ENCODE peak calls at places on chromosomes 7 and 10, in five cellular contexts. One of them, this sample, is unnamed. For H4K20me1, the result is how much of the 10 kb centered on the place peaks cover.

GRCh38 chr7:24860611-24861010 is 103.3 kb upstream of the GSDME start:
- DNase-seq in K562: no peak
- DNase-seq in HCT116: no peak
- DNase-seq in H1: no peak
- DNase-seq in GM12878: no peak
- DNase-seq in this sample: no peak

GRCh38 chr7:142908290-142908689 is 22.7 kb upstream of the TRPV6 start:
- DNase-seq in HCT116: no peak
- DNase-seq in H1: no peak
- DNase-seq in K562: no peak
- DNase-seq in GM12878: no peak
- DNase-seq in this sample: no peak

GRCh38 chr7:26049081-26049480 is 102.9 kb upstream of the NFE2L3 start:
- DNase-seq in K562: no peak
- DNase-seq in HCT116: no peak
- DNase-seq in GM12878: no peak
- DNase-seq in H1: no peak
- DNase-seq in this sample: no peak

GRCh38 chr7:43458746-43459337 is 124.1 kb upstream of the STK17A start:
- DNase-seq in GM12878: no peak
- DNase-seq in H1: no peak
- DNase-seq in K562: no peak
- DNase-seq in HCT116: no peak
- DNase-seq in this sample: no peak

GRCh38 chr10:69160809-69161225 is 19.2 kb upstream of the SUPV3L1 start:
- DNase-seq in HCT116: no peak
- DNase-seq in K562: no peak
- DNase-seq in GM12878: no peak
- DNase-seq in H1: no peak
- DNase-seq in this sample: no peak

GRCh38 chr10:71213127-71213616 is 802 bp downstream of the UNC5B start:
- DNase-seq in K562: peak
- DNase-seq in GM12878: no peak
- DNase-seq in H1: no peak
- DNase-seq in HCT116: peak
- DNase-seq in this sample: no peak

GRCh38 chr7:40463449-40463848 is 328.6 kb downstream of the SUGCT start:
- DNase-seq in GM12878: no peak
- DNase-seq in H1: no peak
- DNase-seq in K562: no peak
- DNase-seq in HCT116: no peak
- DNase-seq in this sample: no peak

GRCh38 chr10:35495521-35496238 is 109.5 kb upstream of the GJD4 start:
- DNase-seq in K562: no peak
- DNase-seq in HCT116: no peak
- DNase-seq in H1: no peak
- DNase-seq in GM12878: no peak
- DNase-seq in this sample: peak

GRCh38 chr7:27808626-27809025 is 68.7 kb downstream of the TAX1BP1 start:
- DNase-seq in HCT116: no peak
- DNase-seq in H1: no peak
- DNase-seq in GM12878: no peak
- DNase-seq in K562: no peak
- DNase-seq in this sample: no peak

GRCh38 chr10:4283841-4284610 is 499.0 kb upstream of the KLF6 start:
- DNase-seq in GM12878: no peak
- DNase-seq in HCT116: no peak
- DNase-seq in H1: no peak
- DNase-seq in K562: no peak
- DNase-seq in this sample: no peak

GRCh38 chr10:89393898-89394297 is 1.5 kb downstream of the IFIT1 start:
- DNase-seq in K562: no peak
- DNase-seq in GM12878: no peak
- DNase-seq in H1: no peak
- DNase-seq in HCT116: no peak
- DNase-seq in this sample: no peak

GRCh38 chr10:83764681-83765080 is 374.6 kb upstream of the GHITM start:
- DNase-seq in K562: no peak
- DNase-seq in H1: no peak
- DNase-seq in GM12878: no peak
- DNase-seq in HCT116: no peak
- DNase-seq in this sample: no peak

GRCh38 chr7:80078159-80078731 is 56.4 kb upstream of the GNAI1 start:
- DNase-seq in H1: no peak
- DNase-seq in GM12878: no peak
- DNase-seq in HCT116: no peak
- DNase-seq in K562: no peak
- DNase-seq in this sample: no peak

GRCh38 chr10:6583447-6583846 is 3.4 kb upstream of the PRKCQ start:
- DNase-seq in GM12878: no peak
- DNase-seq in K562: peak
- DNase-seq in HCT116: no peak
- DNase-seq in H1: no peak
- DNase-seq in this sample: no peak

GRCh38 chr10:44965651-44966097 is 6.1 kb downstream of the RASSF4 start:
- DNase-seq in H1: no peak
- DNase-seq in HCT116: no peak
- DNase-seq in K562: no peak
- DNase-seq in GM12878: no peak
- DNase-seq in this sample: no peak

GRCh38 chr10:46077141-46077554 is 31.1 kb upstream of the MSMB start:
- DNase-seq in H1: no peak
- DNase-seq in HCT116: no peak
- DNase-seq in GM12878: no peak
- DNase-seq in K562: no peak
- DNase-seq in this sample: no peak

GRCh38 chr7:23594879-23595604 is 2.1 kb upstream of the CCDC126 start:
- DNase-seq in K562: peak
- DNase-seq in H1: no peak
- DNase-seq in GM12878: peak
- DNase-seq in HCT116: peak
- DNase-seq in this sample: peak

GRCh38 chr7:485188-486081 is 34.2 kb downstream of the PDGFA start:
- DNase-seq in K562: no peak
- DNase-seq in H1: no peak
- DNase-seq in HCT116: no peak
- DNase-seq in GM12878: no peak
- DNase-seq in this sample: no peak

GRCh38 chr7:82534687-82535086 is 91.1 kb upstream of the CACNA2D1 start:
- DNase-seq in HCT116: peak
- DNase-seq in K562: no peak
- DNase-seq in H1: no peak
- DNase-seq in GM12878: no peak
- DNase-seq in this sample: no peak

GRCh38 chr7:2646680-2647571 is 15.1 kb downstream of the TTYH3 start:
- DNase-seq in GM12878: no peak
- DNase-seq in HCT116: peak
- DNase-seq in H1: no peak
- DNase-seq in K562: peak
- DNase-seq in this sample: no peak

GRCh38 chr10:4011136-4011812 is 226.3 kb upstream of the KLF6 start:
- DNase-seq in K562: no peak
- DNase-seq in HCT116: no peak
- DNase-seq in GM12878: no peak
- DNase-seq in H1: no peak
- DNase-seq in this sample: no peak

GRCh38 chr7:34133983-34134782 is 228.8 kb downstream of the BMPER start:
- DNase-seq in K562: peak
- DNase-seq in H1: peak
- DNase-seq in GM12878: no peak
- DNase-seq in HCT116: peak
- DNase-seq in this sample: peak

GRCh38 chr7:831596-832291 is 532 bp upstream of the SUN1 start:
- DNase-seq in HCT116: peak
- DNase-seq in GM12878: peak
- DNase-seq in H1: no peak
- DNase-seq in K562: peak
- DNase-seq in this sample: peak

GRCh38 chr7:116552616-116553015 is 27.8 kb downstream of the CAV1 start:
- DNase-seq in GM12878: no peak
- DNase-seq in H1: no peak
- DNase-seq in K562: no peak
- DNase-seq in HCT116: peak
- DNase-seq in this sample: no peak

GRCh38 chr10:77909755-77910375 is 16.7 kb downstream of the DLG5 start:
- DNase-seq in GM12878: no peak
- DNase-seq in K562: peak
- DNase-seq in H1: no peak
- DNase-seq in HCT116: no peak
- DNase-seq in this sample: peak

GRCh38 chr10:129962092-129962494 is 2.0 kb downstream of the EBF3 start:
- DNase-seq in K562: no peak
- DNase-seq in HCT116: no peak
- DNase-seq in GM12878: no peak
- DNase-seq in H1: no peak
- DNase-seq in this sample: no peak

GRCh38 chr7:37826825-37827224 is 21.6 kb upstream of the NME8 start:
- DNase-seq in K562: no peak
- DNase-seq in HCT116: no peak
- DNase-seq in GM12878: no peak
- DNase-seq in H1: no peak
- DNase-seq in this sample: no peak

GRCh38 chr7:911791-912480 is 35.6 kb downstream of the GET4 start:
- DNase-seq in GM12878: no peak
- DNase-seq in HCT116: no peak
- DNase-seq in K562: no peak
- DNase-seq in H1: no peak
- DNase-seq in this sample: no peak

GRCh38 chr10:21978191-21978862 is 25.2 kb downstream of the DNAJC1 start:
- DNase-seq in H1: no peak
- DNase-seq in GM12878: no peak
- DNase-seq in K562: no peak
- DNase-seq in HCT116: no peak
- DNase-seq in this sample: no peak

GRCh38 chr10:102322914-102323313 is 72.6 kb upstream of the NFKB2 start:
- DNase-seq in H1: no peak
- DNase-seq in GM12878: no peak
- DNase-seq in HCT116: no peak
- DNase-seq in K562: no peak
- DNase-seq in this sample: no peak

GRCh38 chr10:127905623-127906261 is 1.2 kb upstream of the PTPRE start:
- DNase-seq in H1: no peak
- DNase-seq in K562: no peak
- DNase-seq in GM12878: no peak
- DNase-seq in HCT116: no peak
- DNase-seq in this sample: no peak

GRCh38 chr7:140745654-140746053 is 49.1 kb downstream of the NDUFB2 start:
- DNase-seq in HCT116: no peak
- DNase-seq in K562: no peak
- DNase-seq in H1: no peak
- DNase-seq in GM12878: no peak
- DNase-seq in this sample: no peak

GRCh38 chr7:78620931-78621330 is 822.4 kb downstream of the PHTF2 start:
- DNase-seq in H1: peak
- DNase-seq in GM12878: no peak
- DNase-seq in K562: no peak
- DNase-seq in HCT116: no peak
- DNase-seq in this sample: peak

GRCh38 chr7:69967152-69967591 is 368.9 kb downstream of the AUTS2 start:
- DNase-seq in HCT116: no peak
- DNase-seq in GM12878: no peak
- DNase-seq in K562: no peak
- DNase-seq in H1: no peak
- DNase-seq in this sample: no peak

GRCh38 chr10:131238669-131239280 is 72.7 kb downstream of the TCERG1L start:
- DNase-seq in GM12878: no peak
- DNase-seq in HCT116: no peak
- DNase-seq in K562: no peak
- DNase-seq in H1: no peak
- DNase-seq in this sample: no peak

GRCh38 chr7:27349621-27350020 is 107.0 kb downstream of the EVX1 start:
- DNase-seq in K562: no peak
- DNase-seq in H1: no peak
- DNase-seq in GM12878: no peak
- DNase-seq in HCT116: no peak
- DNase-seq in this sample: no peak

GRCh38 chr7:107207459-107207858 is 38.7 kb downstream of the HBP1 start:
- DNase-seq in K562: no peak
- DNase-seq in GM12878: no peak
- DNase-seq in H1: no peak
- DNase-seq in HCT116: no peak
- DNase-seq in this sample: no peak

GRCh38 chr10:60820093-60820769 is 42.0 kb downstream of the CDK1 start:
- DNase-seq in HCT116: no peak
- DNase-seq in K562: no peak
- DNase-seq in GM12878: peak
- DNase-seq in H1: no peak
- DNase-seq in this sample: no peak

GRCh38 chr7:127598318-127598717 is 4.8 kb downstream of the FSCN3 start:
- DNase-seq in GM12878: no peak
- DNase-seq in H1: no peak
- DNase-seq in HCT116: peak
- DNase-seq in K562: peak
- DNase-seq in this sample: peak

GRCh38 chr7:66356277-66356721 is 151.2 kb downstream of the TPST1 start:
- DNase-seq in H1: no peak
- DNase-seq in HCT116: peak
- DNase-seq in K562: no peak
- DNase-seq in GM12878: no peak
- DNase-seq in this sample: no peak

GRCh38 chr7:98559958-98560357 is 57.1 kb upstream of the NPTX2 start:
- DNase-seq in K562: peak
- DNase-seq in GM12878: no peak
- DNase-seq in HCT116: no peak
- DNase-seq in H1: peak
- DNase-seq in this sample: no peak
- TF ChIP-seq SRF in K562: no peak
- TF ChIP-seq SRF in GM12878: no peak
- TF ChIP-seq SRF in HCT116: no peak
- TF ChIP-seq SRF in H1: no peak
- TF ChIP-seq SRF in this sample: no peak

GRCh38 chr10:29604291-29604825 is 30.4 kb downstream of the SVIL start:
- DNase-seq in H1: no peak
- DNase-seq in HCT116: no peak
- DNase-seq in GM12878: no peak
- DNase-seq in K562: no peak
- DNase-seq in this sample: no peak
- H4K20me1 ChIP-seq in H1: under half
- H4K20me1 ChIP-seq in HCT116: under half
- H4K20me1 ChIP-seq in GM12878: under half
- H4K20me1 ChIP-seq in K562: under half
- H4K20me1 ChIP-seq in this sample: under half

GRCh38 chr7:134890246-134891240 is 95.8 kb upstream of the AGBL3 start:
- DNase-seq in K562: no peak
- DNase-seq in HCT116: no peak
- DNase-seq in H1: no peak
- DNase-seq in GM12878: no peak
- DNase-seq in this sample: peak
- TF ChIP-seq SRF in K562: no peak
- TF ChIP-seq SRF in HCT116: no peak
- TF ChIP-seq SRF in H1: no peak
- TF ChIP-seq SRF in GM12878: no peak
- TF ChIP-seq SRF in this sample: no peak

GRCh38 chr7:135392701-135393100 is 117.2 kb downstream of the CNOT4 start:
- DNase-seq in HCT116: no peak
- DNase-seq in H1: no peak
- DNase-seq in K562: no peak
- DNase-seq in GM12878: no peak
- DNase-seq in this sample: no peak
- H4K20me1 ChIP-seq in HCT116: under half
- H4K20me1 ChIP-seq in H1: under half
- H4K20me1 ChIP-seq in K562: under half
- H4K20me1 ChIP-seq in GM12878: under half
- H4K20me1 ChIP-seq in this sample: under half

GRCh38 chr7:45662540-45663166 is 88.5 kb downstream of the ADCY1 start:
- DNase-seq in H1: no peak
- DNase-seq in GM12878: no peak
- DNase-seq in K562: no peak
- DNase-seq in HCT116: no peak
- DNase-seq in this sample: no peak
- TF ChIP-seq SRF in H1: no peak
- TF ChIP-seq SRF in GM12878: no peak
- TF ChIP-seq SRF in K562: no peak
- TF ChIP-seq SRF in HCT116: no peak
- TF ChIP-seq SRF in this sample: no peak

This sample was measured in HepG2.